ENCODE peak calls at places on chromosome X, in five cellular contexts. Y is A549, K is heart left ventricle, G is HCT116, T is IMR-90. M is an unnamed sample.
A peak's percentile ranks its signal among the peaks of the same experiment; 100 is the strongest.

GRCh38 chrX:7214251-7214650 is 66.3 kb upstream of the PUDP start:
- ATAC-seq in Y (no peak), K (no peak), G (no peak), T (peak; percentile 49), M (no peak)

GRCh38 chrX:100687546-100687945 is 43.5 kb downstream of the SRPX2 start:
- ATAC-seq in Y (no peak), K (no peak), G (no peak), T (no peak), M (no peak)

GRCh38 chrX:53732797-53733196 is 46.3 kb upstream of the HUWE1 start:
- ATAC-seq in Y (no peak), K (no peak), G (no peak), T (no peak), M (no peak)

GRCh38 chrX:133956570-133957340 is 28.6 kb downstream of the GPC3 start:
- ATAC-seq in Y (no peak), K (no peak), G (no peak), T (no peak), M (no peak)

GRCh38 chrX:6226053-6226645 is 2.5 kb downstream of the NLGN4X start:
- ATAC-seq in Y (peak; percentile 71), K (peak; percentile 34), G (no peak), T (no peak), M (peak; percentile 36)

GRCh38 chrX:130340271-130340670 is 552 bp downstream of the SLC25A14 start:
- ATAC-seq in Y (peak; percentile 34), K (no peak), G (peak; percentile 15), T (no peak), M (no peak)

GRCh38 chrX:74284391-74284952 is 19.5 kb upstream of the ZCCHC13 start:
- ATAC-seq in Y (no peak), K (no peak), G (no peak), T (no peak), M (no peak)

GRCh38 chrX:150889131-150889530 is 9.3 kb downstream of the CD99L2 start:
- ATAC-seq in Y (no peak), K (no peak), G (no peak), T (no peak), M (no peak)

GRCh38 chrX:28205905-28206304 is 224.7 kb upstream of the DCAF8L1 start:
- ATAC-seq in Y (no peak), K (no peak), G (no peak), T (no peak), M (no peak)

GRCh38 chrX:14883826-14884225 is 10.6 kb downstream of the MOSPD2 start:
- ATAC-seq in Y (no peak), K (no peak), G (no peak), T (no peak), M (no peak)

GRCh38 chrX:97628326-97628725 is 744.6 kb downstream of the RPA4 start:
- ATAC-seq in Y (no peak), K (no peak), G (no peak), T (no peak), M (no peak)

GRCh38 chrX:150316564-150316963 is 46.6 kb upstream of the MAMLD1 start:
- ATAC-seq in Y (no peak), K (peak; percentile 70), G (no peak), T (no peak), M (no peak)

GRCh38 chrX:106401965-106402559 is 209.7 kb upstream of the RADX start:
- ATAC-seq in Y (no peak), K (no peak), G (no peak), T (no peak), M (no peak)

GRCh38 chrX:74788545-74789086 is 136.6 kb downstream of the NEXMIF start:
- ATAC-seq in Y (no peak), K (no peak), G (no peak), T (no peak), M (no peak)

GRCh38 chrX:118761950-118762725 is 34.7 kb downstream of the IL13RA1 start:
- ATAC-seq in Y (no peak), K (no peak), G (no peak), T (no peak), M (no peak)

GRCh38 chrX:42102586-42103282 is 179.4 kb upstream of the CASK start:
- ATAC-seq in Y (no peak), K (peak; percentile 72), G (no peak), T (no peak), M (no peak)

GRCh38 chrX:113529425-113530013 is 688.9 kb upstream of the AMOT start:
- ATAC-seq in Y (no peak), K (no peak), G (no peak), T (no peak), M (no peak)

GRCh38 chrX:55695227-55696018 is 22.1 kb upstream of the RRAGB start:
- ATAC-seq in Y (no peak), K (no peak), G (no peak), T (no peak), M (no peak)

GRCh38 chrX:15158736-15159406 is 111.0 kb downstream of the ASB9 start:
- ATAC-seq in Y (no peak), K (no peak), G (no peak), T (no peak), M (no peak)

GRCh38 chrX:152817082-152817744 is 13.3 kb downstream of the CETN2 start:
- ATAC-seq in Y (peak; percentile 85), K (no peak), G (peak; percentile 78), T (peak; percentile 77), M (no peak)

GRCh38 chrX:68998716-68999115 is 166.5 kb downstream of the PJA1 start:
- ATAC-seq in Y (no peak), K (no peak), G (no peak), T (no peak), M (no peak)

GRCh38 chrX:16177260-16177659 is 10.0 kb downstream of the MAGEB17 start:
- ATAC-seq in Y (no peak), K (no peak), G (no peak), T (no peak), M (no peak)

GRCh38 chrX:15334561-15334960 is 762 bp downstream of the PIGA start:
- ATAC-seq in Y (no peak), K (no peak), G (no peak), T (no peak), M (no peak)

GRCh38 chrX:104335765-104336164 is 81.0 kb upstream of the ESX1 start:
- ATAC-seq in Y (peak; percentile 82), K (no peak), G (no peak), T (peak; percentile 72), M (no peak)

GRCh38 chrX:43862434-43862833 is 19.8 kb downstream of the MAOB start:
- ATAC-seq in Y (no peak), K (no peak), G (no peak), T (no peak), M (no peak)

GRCh38 chrX:25191403-25191802 is 175.6 kb upstream of the ARX start:
- ATAC-seq in Y (no peak), K (no peak), G (peak; percentile 71), T (no peak), M (no peak)

GRCh38 chrX:117985241-117985640 is 131.4 kb downstream of the KLHL13 start:
- ATAC-seq in Y (no peak), K (no peak), G (no peak), T (peak; percentile 59), M (no peak)

GRCh38 chrX:103120748-103121147 is 27.8 kb upstream of the NXF3 start:
- ATAC-seq in Y (no peak), K (peak; percentile 18), G (no peak), T (no peak), M (no peak)

GRCh38 chrX:110282922-110283321 is 35.0 kb downstream of the AMMECR1 start:
- ATAC-seq in Y (no peak), K (no peak), G (no peak), T (no peak), M (no peak)

GRCh38 chrX:78517124-78517523 is 142.0 kb downstream of the RTL3 start:
- ATAC-seq in Y (no peak), K (no peak), G (no peak), T (no peak), M (no peak)

DNA sequence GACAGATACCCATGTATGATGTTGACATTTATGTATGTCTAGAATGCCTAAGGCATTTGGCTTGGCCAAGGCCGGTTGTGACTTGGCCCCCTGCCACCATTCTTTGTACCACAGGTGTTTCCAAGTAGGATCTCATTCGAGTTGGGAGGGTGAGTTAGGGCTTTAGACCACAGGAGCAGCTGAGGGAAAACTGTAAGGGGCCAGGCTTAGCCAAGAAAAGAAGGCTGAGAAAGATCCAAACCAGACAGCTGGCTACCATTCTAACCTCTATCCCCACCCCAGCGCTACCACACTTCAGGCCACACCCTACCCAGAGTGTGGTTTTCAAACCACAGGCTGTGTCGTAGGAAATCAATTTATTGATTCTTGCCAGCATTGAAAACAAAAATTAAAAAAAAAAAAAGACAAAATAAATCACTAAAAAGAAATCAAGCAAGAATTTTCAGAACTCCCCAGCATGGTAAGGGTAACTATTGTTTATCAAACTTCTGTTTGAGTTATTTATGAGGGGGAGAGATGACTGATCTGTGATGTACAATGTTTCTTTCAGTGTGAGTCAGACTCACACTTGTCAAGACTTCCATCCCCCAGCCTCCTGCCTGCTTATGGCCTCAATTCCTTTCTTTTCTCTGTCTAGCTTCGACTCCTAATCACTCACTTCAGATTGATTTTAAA is 9.9 kb downstream of the TMSB4X start:
- ATAC-seq in Y (peak; percentile 61), K (peak; percentile 52), G (peak; percentile 70), T (no peak), M (no peak)
- H3K4me1 ChIP-seq in Y (peaks cover 48% of the 10 kb centered on the region), K (no peaks in the 10 kb centered on the region), G (peaks cover 20% of the 10 kb centered on the region), T (no peaks in the 10 kb centered on the region), M (no peaks in the 10 kb centered on the region)

GRCh38 chrX:24150051-24150790 is 692 bp downstream of the ZFX start:
- ATAC-seq in Y (peak; percentile 79), K (peak; percentile 89), G (peak; percentile 75), T (peak; percentile 79), M (peak; percentile 90)
- TF ChIP-seq POLR2A in Y (peak; percentile 40), K (peak; percentile 26), G (no peak), T (peak; percentile 59), M (peak; percentile 20)

GRCh38 chrX:48676893-48677270 is 6.7 kb upstream of the WAS start:
- ATAC-seq in Y (peak; percentile 61), K (peak; percentile 1), G (peak; percentile 37), T (peak; percentile 5), M (peak; percentile 3)
- H3K4me1 ChIP-seq in Y (peaks cover 10% of the 10 kb centered on the region), K (no peaks in the 10 kb centered on the region), G (peaks cover 3% of the 10 kb centered on the region), T (no peaks in the 10 kb centered on the region), M (no peaks in the 10 kb centered on the region)

GRCh38 chrX:20265726-20266681 is 705 bp downstream of the RPS6KA3 start:
- ATAC-seq in Y (peak; percentile 35), K (no peak), G (peak; percentile 38), T (peak; percentile 15), M (peak; percentile 23)

GRCh38 chrX:20267599-20267923 is 852 bp upstream of the RPS6KA3 start:
- ATAC-seq in Y (no peak), K (no peak), G (no peak), T (no peak), M (no peak)

GRCh38 chrX:20265221-20265725 is 1.4 kb downstream of the RPS6KA3 start:
- ATAC-seq in Y (peak; percentile 74), K (peak; percentile 60), G (peak; percentile 50), T (peak; percentile 33), M (peak; percentile 36)

GRCh38 chrX:20267924-20268701 is 1.4 kb upstream of the RPS6KA3 start:
- ATAC-seq in Y (no peak), K (peak; percentile 34), G (no peak), T (no peak), M (no peak)

GRCh38 chrX:20266810-20267598 is at the start of gene RPS6KA3:
- ATAC-seq in Y (peak; percentile 89), K (peak; percentile 97), G (peak; percentile 90), T (peak; percentile 90), M (peak; percentile 93)
- TF ChIP-seq POLR2A in Y (peak; percentile 29), K (peak; percentile 76), G (no peak), T (peak; percentile 59), M (peak; percentile 56)

M was measured in gastroesophageal sphincter.